ENCODE peak calls at places on chromosomes 1 and 21, in five cellular contexts. H is retinal pigment epithelial cell, K is IMR-90, C is AG09309, W is AG10803. Z is an unnamed sample.

GRCh38 chr21:34363733-34364132 is at the start of gene KCNE2:
- DNase-seq in H (no peak), K (no peak), C (no peak), W (no peak), Z (peak; percentile 10)

GRCh38 chr1:165073402-165074007 is 283.0 kb downstream of the LMX1A start:
- DNase-seq in H (no peak), K (peak; percentile 56), C (no peak), W (peak; percentile 58), Z (peak; percentile 72)

GRCh38 chr1:245751671-245752070 is 596.9 kb downstream of the KIF26B start:
- DNase-seq in H (no peak), K (no peak), C (no peak), W (peak; percentile 85), Z (no peak)

GRCh38 chr1:33228935-33229487 is 27.3 kb upstream of the ZNF362 start:
- DNase-seq in H (peak; percentile 61), K (peak; percentile 92), C (peak; percentile 89), W (peak; percentile 96), Z (peak; percentile 89)

GRCh38 chr1:154861607-154862094 is 8.4 kb downstream of the KCNN3 start:
- DNase-seq in H (no peak), K (peak; percentile 71), C (no peak), W (peak; percentile 49), Z (no peak)

GRCh38 chr1:211328084-211328694 is 1.6 kb downstream of the TRAF5 start:
- DNase-seq in H (no peak), K (no peak), C (no peak), W (no peak), Z (no peak)

GRCh38 chr1:228009828-228010775 is 3.3 kb downstream of the WNT3A start:
- DNase-seq in H (no peak), K (no peak), C (no peak), W (no peak), Z (no peak)

GRCh38 chr1:58162952-58163550 is 383.5 kb downstream of the OMA1 start:
- DNase-seq in H (peak; percentile 20), K (peak; percentile 52), C (peak; percentile 37), W (peak; percentile 69), Z (peak; percentile 81)

GRCh38 chr21:22657786-22658185 is 1659.6 kb downstream of the NCAM2 start:
- DNase-seq in H (no peak), K (no peak), C (no peak), W (no peak), Z (no peak)

GRCh38 chr1:30034627-30035521 is 688.5 kb downstream of the MATN1 start:
- DNase-seq in H (no peak), K (peak; percentile 5), C (no peak), W (no peak), Z (no peak)

GRCh38 chr1:111234866-111235265 is 7.4 kb downstream of the CHI3L2 start:
- DNase-seq in H (no peak), K (peak; percentile 70), C (peak; percentile 39), W (peak; percentile 24), Z (peak; percentile 81)

GRCh38 chr1:116538527-116538926 is 32.3 kb downstream of the CD58 start:
- DNase-seq in H (no peak), K (peak; percentile 73), C (no peak), W (peak; percentile 14), Z (peak; percentile 85)

GRCh38 chr1:161216945-161217712 is 2.0 kb downstream of the FCER1G start:
- DNase-seq in H (no peak), K (peak; percentile 86), C (peak; percentile 57), W (peak; percentile 69), Z (no peak)

GRCh38 chr1:173206816-173207595 is at the start of gene TNFSF4:
- DNase-seq in H (no peak), K (peak; percentile 43), C (no peak), W (peak; percentile 42), Z (no peak)

GRCh38 chr21:36461918-36462486 is 17.9 kb downstream of the CLDN14 start:
- DNase-seq in H (no peak), K (no peak), C (no peak), W (no peak), Z (peak; percentile 77)

GRCh38 chr1:23529146-23530088 is 1.6 kb downstream of the E2F2 start:
- DNase-seq in H (no peak), K (no peak), C (no peak), W (no peak), Z (peak; percentile 24)

GRCh38 chr1:8560611-8561544 is 243.0 kb downstream of the SLC45A1 start:
- DNase-seq in H (no peak), K (peak; percentile 60), C (peak; percentile 14), W (peak; percentile 54), Z (peak; percentile 62)

GRCh38 chr1:192002063-192002462 is 156.2 kb upstream of the RGS18 start:
- DNase-seq in H (no peak), K (no peak), C (no peak), W (no peak), Z (no peak)

GRCh38 chr1:60935599-60935990 is 146.8 kb upstream of the NFIA start:
- DNase-seq in H (no peak), K (no peak), C (no peak), W (peak; percentile 27), Z (no peak)

GRCh38 chr1:60937720-60938119 is 144.6 kb upstream of the NFIA start:
- DNase-seq in H (no peak), K (no peak), C (no peak), W (no peak), Z (no peak)

GRCh38 chr1:60942291-60942690 is 140.1 kb upstream of the NFIA start:
- DNase-seq in H (no peak), K (no peak), C (no peak), W (no peak), Z (peak; percentile 92)

GRCh38 chr1:60936052-60936619 is 146.2 kb upstream of the NFIA start:
- DNase-seq in H (no peak), K (no peak), C (no peak), W (no peak), Z (no peak)

GRCh38 chr1:60936943-60937342 is 145.4 kb upstream of the NFIA start:
- DNase-seq in H (no peak), K (no peak), C (no peak), W (no peak), Z (no peak)
- TF ChIP-seq CTCF in H (no peak), K (no peak), C (no peak), W (no peak), Z (no peak)

GRCh38 chr1:117810553-117810952 is 118.9 kb downstream of the GDAP2 start:
- DNase-seq in H (no peak), K (no peak), C (peak; percentile 84), W (peak; percentile 82), Z (no peak)
- TF ChIP-seq CTCF in H (no peak), K (no peak), C (peak; percentile 42), W (peak; percentile 39), Z (no peak)

GRCh38 chr1:99529002-99529401 is 116.9 kb upstream of the PALMD start:
- DNase-seq in H (no peak), K (no peak), C (no peak), W (no peak), Z (peak; percentile 54)

GRCh38 chr1:99527545-99527944 is 118.4 kb upstream of the PALMD start:
- DNase-seq in H (no peak), K (no peak), C (no peak), W (no peak), Z (no peak)

GRCh38 chr1:99525313-99525712 is 120.6 kb upstream of the PALMD start:
- DNase-seq in H (no peak), K (no peak), C (no peak), W (peak; percentile 25), Z (no peak)

GRCh38 chr1:99531578-99532570 is 114.0 kb upstream of the PALMD start:
- DNase-seq in H (no peak), K (no peak), C (no peak), W (no peak), Z (no peak)

DNA sequence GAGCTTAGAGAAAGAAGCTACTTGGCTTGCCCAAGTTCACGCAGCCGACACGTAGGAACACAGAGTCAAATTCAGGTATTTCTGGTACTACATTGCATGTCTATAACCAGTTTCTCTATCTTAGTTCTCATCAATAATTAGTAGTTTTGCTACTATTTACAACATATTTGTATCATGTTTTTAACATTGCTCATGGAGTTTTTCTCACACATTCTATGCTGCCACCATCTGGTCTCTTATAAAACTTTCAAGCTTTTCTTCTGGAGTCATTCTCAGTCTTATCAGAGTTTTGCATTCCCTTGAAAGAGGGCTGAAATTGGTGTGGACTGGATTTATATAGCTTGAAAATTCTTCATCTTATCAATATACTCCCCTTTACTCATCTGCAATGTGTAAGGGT is 118.8 kb upstream of the PALMD start:
- DNase-seq in H (no peak), K (peak; percentile 20), C (no peak), W (peak; percentile 34), Z (peak; percentile 19)
- TF ChIP-seq CTCF in H (peak; percentile 43), K (peak; percentile 43), C (peak; percentile 40), W (peak; percentile 53), Z (peak; percentile 30)

DNA sequence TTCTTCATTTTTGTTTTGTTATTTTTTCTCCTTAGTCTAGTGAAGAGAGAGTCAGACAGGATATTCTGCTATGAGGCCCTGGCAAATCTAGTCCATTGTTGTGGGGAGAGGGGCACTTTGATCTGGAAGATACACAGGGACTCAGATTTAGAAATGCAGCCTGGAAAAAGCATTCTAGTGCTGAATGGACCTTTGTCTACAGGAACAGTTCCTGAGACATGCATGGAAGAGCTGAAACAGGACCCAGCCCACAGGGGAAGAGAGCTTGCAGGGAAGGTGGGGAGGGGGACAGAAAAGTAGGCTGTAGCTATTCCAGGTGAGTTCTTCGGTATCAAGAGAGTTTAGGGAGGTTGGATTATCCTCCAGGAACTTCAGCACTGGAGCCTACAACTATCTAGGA is 98.5 kb downstream of the AKT3 start:
- DNase-seq in H (no peak), K (no peak), C (no peak), W (no peak), Z (no peak)
- TF ChIP-seq CTCF in H (no peak), K (no peak), C (no peak), W (no peak), Z (no peak)

GRCh38 chr1:101438359-101438758 is 201.5 kb downstream of the S1PR1 start:
- DNase-seq in H (no peak), K (peak; percentile 2), C (no peak), W (peak; percentile 3), Z (peak; percentile 33)
- TF ChIP-seq CTCF in H (peak; percentile 45), K (peak; percentile 37), C (peak; percentile 20), W (peak; percentile 43), Z (peak; percentile 21)

DNA sequence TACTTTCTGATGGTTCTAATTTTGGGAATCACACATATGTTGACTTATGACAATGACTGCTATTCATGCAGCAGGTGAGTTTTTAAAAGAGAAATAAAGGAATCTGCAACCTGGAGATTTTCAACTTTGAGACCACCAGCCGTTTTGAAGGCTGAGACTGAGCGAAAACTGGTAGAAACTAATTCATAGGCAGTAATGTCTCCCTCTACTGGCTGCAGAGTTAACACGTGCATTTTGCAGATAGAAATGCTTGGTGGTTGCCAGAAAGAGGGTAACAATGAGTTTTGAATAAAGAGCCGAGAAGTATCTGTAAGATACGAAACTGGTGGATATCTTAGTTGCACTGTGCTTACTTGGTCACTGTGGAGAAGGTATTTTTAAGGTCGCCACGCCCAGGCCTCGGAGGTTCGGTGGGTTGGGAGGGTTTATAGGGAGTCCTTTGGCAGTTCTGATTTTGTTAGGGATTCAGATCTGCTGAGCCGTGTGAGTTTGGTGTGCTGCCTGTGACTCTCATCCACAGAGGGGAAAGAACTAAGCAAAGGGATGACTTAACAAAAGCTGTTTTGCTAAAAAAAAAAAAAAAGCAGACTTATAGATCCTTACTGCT is 83.0 kb downstream of the RYR2 start:
- DNase-seq in H (no peak), K (no peak), C (no peak), W (no peak), Z (no peak)
- TF ChIP-seq CTCF in H (peak; percentile 43), K (no peak), C (no peak), W (no peak), Z (no peak)

Z was measured in epithelial cell of esophagus.